ENCODE peak calls at places on chromosome 22, in ten cellular contexts. E is colonic mucosa; Y is psoas muscle; B is prostate gland; K is IMR-90; Z is left ventricle myocardium inferior; L is SJSA1; W is CD4-positive, CD25-positive, alpha-beta regulatory T cell; S is neural progenitor cell; P is naive thymus-derived CD4-positive, alpha-beta T cell. I is an unnamed sample.
A peak's percentile ranks its signal among the peaks of the same experiment; 100 is the strongest.

GRCh38 chr22:37229805-37230672 is 14.0 kb downstream of the RAC2 start:
- DNase-seq in E (peak; percentile 58), Y (no peak), B (no peak), K (peak; percentile 51), Z (peak; percentile 46), L (peak; percentile 84), W (peak; percentile 95), S (no peak), P (peak; percentile 86), I (no peak)

GRCh38 chr22:41885116-41885515 is 29.8 kb downstream of the SHISA8 start:
- DNase-seq in E (no peak), Y (no peak), B (no peak), K (no peak), Z (no peak), L (no peak), W (no peak), S (no peak), P (no peak), I (no peak)

GRCh38 chr22:38901111-38901641 is 29.2 kb upstream of the CBX6 start:
- DNase-seq in E (no peak), Y (no peak), B (no peak), K (no peak), Z (no peak), L (no peak), W (no peak), S (no peak), P (no peak), I (no peak)

GRCh38 chr22:47162865-47163264 is 400.4 kb downstream of the TBC1D22A start:
- DNase-seq in E (no peak), Y (no peak), B (no peak), K (no peak), Z (no peak), L (peak; percentile 30), W (no peak), S (no peak), P (no peak), I (no peak)

GRCh38 chr22:47159592-47159991 is 397.1 kb downstream of the TBC1D22A start:
- DNase-seq in E (no peak), Y (no peak), B (no peak), K (no peak), Z (no peak), L (no peak), W (no peak), S (no peak), P (no peak), I (no peak)

GRCh38 chr22:37431811-37432707 is 4.8 kb upstream of the ELFN2 start:
- DNase-seq in E (no peak), Y (no peak), B (no peak), K (peak; percentile 99), Z (no peak), L (peak; percentile 96), W (peak; percentile 56), S (no peak), P (peak; percentile 48), I (no peak)

GRCh38 chr22:42310301-42310981 is 40.0 kb upstream of the TCF20 start:
- DNase-seq in E (no peak), Y (no peak), B (no peak), K (no peak), Z (no peak), L (no peak), W (no peak), S (no peak), P (no peak), I (no peak)

GRCh38 chr22:41927813-41928212 is 1.2 kb upstream of the TNFRSF13C start:
- DNase-seq in E (no peak), Y (no peak), B (no peak), K (no peak), Z (no peak), L (no peak), W (no peak), S (no peak), P (no peak), I (no peak)

GRCh38 chr22:17791196-17791595 is 16.9 kb upstream of the BID start:
- DNase-seq in E (no peak), Y (no peak), B (no peak), K (no peak), Z (no peak), L (no peak), W (no peak), S (no peak), P (no peak), I (no peak)

GRCh38 chr22:43854151-43854785 is 8.0 kb downstream of the SULT4A1 start:
- DNase-seq in E (no peak), Y (no peak), B (no peak), K (no peak), Z (no peak), L (no peak), W (no peak), S (no peak), P (no peak), I (no peak)

GRCh38 chr22:38034278-38034882 is 22.8 kb upstream of the PICK1 start:
- DNase-seq in E (peak; percentile 58), Y (peak; percentile 63), B (peak; percentile 51), K (peak; percentile 91), Z (peak; percentile 70), L (peak; percentile 92), W (no peak), S (peak; percentile 79), P (no peak), I (peak; percentile 57)

GRCh38 chr22:50500452-50500851 is 7.0 kb downstream of the LMF2 start:
- DNase-seq in E (no peak), Y (no peak), B (no peak), K (no peak), Z (no peak), L (no peak), W (no peak), S (no peak), P (no peak), I (no peak)

GRCh38 chr22:44181033-44181911 is 547 bp downstream of the PARVG start:
- DNase-seq in E (peak; percentile 32), Y (no peak), B (no peak), K (no peak), Z (peak; percentile 47), L (peak; percentile 63), W (peak; percentile 78), S (no peak), P (peak; percentile 69), I (no peak)

GRCh38 chr22:17120281-17120680 is 879 bp downstream of the TMEM121B start:
- DNase-seq in E (no peak), Y (peak; percentile 68), B (peak; percentile 55), K (peak; percentile 30), Z (peak; percentile 55), L (no peak), W (no peak), S (peak; percentile 95), P (peak; percentile 74), I (no peak)

DNA sequence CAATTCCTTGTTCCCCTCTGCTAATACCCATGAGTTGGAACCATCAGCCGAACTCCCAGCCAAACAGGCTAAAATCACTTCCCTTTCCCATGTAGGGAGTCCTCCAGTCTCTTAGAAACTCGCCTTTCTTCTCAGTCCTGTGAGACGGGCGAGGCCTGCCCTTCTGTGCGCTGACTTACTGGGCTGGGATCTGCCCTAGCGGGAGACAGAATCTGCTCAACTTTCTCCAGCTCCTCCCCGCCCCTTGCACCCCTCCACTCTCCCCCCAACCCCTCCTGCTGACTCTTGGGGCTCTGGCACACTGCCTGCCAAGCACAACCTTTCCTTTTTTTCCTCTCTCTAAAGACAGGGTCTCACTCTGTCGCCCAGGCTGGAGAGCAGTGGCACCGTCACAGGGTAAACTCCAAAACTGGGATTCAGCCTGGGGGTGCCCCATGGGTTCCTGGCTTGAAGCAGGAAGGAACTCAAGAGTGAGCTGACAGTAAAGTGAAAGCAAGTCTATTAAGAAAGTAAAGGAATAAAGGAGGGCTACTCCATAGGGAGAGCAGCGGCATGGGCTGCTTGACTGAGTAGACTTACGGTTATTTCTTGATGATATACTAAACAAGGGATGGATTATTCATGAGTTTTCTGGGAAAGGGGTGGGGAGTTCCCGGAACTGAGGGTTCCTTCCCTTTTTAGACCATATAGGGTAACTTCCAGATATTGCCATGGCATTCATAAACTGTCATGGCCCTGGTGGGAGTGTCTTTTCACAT is 53.1 kb upstream of the EMID1 start:
- DNase-seq in E (peak; percentile 51), Y (no peak), B (no peak), K (no peak), Z (peak; percentile 39), L (no peak), W (no peak), S (peak; percentile 55), P (no peak), I (peak; percentile 18)
- H3K27ac ChIP-seq in E (peak overlapping the region; percentile 69), Y (no peak overlapping the region), B (peak overlapping the region; percentile 35), K (no peak overlapping the region), Z (peak overlapping the region; percentile 66), L (no peak overlapping the region), W (no peak overlapping the region), S (peak overlapping the region; percentile 6), P (no peak overlapping the region), I (peak overlapping the region; percentile 87)

DNA sequence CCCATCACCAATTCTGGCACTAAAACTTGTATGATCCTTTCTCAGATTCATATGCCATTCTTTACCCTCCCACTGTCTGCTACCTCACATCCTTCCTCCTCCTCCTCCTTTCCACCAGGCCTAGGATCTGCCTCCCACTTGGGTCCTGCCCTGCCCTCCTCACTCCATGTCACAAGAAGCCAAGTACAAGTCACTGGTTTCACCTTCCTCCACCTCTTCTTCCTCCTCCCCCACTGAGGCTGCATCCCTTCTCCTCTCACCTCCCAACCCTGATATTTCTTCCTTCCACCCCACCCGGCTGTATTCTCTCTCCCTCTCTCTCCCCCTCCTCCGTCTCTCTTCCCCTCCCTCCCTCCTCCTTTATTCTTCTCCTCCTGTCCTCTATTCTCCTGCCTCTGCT is 46.6 kb downstream of the LARGE1 start:
- DNase-seq in E (no peak), Y (no peak), B (no peak), K (no peak), Z (no peak), L (no peak), W (no peak), S (no peak), P (no peak), I (no peak)
- H3K27ac ChIP-seq in E (no peak overlapping the region), Y (peak overlapping the region; percentile 88), B (peak overlapping the region; percentile 54), K (no peak overlapping the region), Z (peak overlapping the region; percentile 89), L (peak overlapping the region; percentile 50), W (no peak overlapping the region), S (no peak overlapping the region), P (no peak overlapping the region), I (peak overlapping the region; percentile 69)

DNA sequence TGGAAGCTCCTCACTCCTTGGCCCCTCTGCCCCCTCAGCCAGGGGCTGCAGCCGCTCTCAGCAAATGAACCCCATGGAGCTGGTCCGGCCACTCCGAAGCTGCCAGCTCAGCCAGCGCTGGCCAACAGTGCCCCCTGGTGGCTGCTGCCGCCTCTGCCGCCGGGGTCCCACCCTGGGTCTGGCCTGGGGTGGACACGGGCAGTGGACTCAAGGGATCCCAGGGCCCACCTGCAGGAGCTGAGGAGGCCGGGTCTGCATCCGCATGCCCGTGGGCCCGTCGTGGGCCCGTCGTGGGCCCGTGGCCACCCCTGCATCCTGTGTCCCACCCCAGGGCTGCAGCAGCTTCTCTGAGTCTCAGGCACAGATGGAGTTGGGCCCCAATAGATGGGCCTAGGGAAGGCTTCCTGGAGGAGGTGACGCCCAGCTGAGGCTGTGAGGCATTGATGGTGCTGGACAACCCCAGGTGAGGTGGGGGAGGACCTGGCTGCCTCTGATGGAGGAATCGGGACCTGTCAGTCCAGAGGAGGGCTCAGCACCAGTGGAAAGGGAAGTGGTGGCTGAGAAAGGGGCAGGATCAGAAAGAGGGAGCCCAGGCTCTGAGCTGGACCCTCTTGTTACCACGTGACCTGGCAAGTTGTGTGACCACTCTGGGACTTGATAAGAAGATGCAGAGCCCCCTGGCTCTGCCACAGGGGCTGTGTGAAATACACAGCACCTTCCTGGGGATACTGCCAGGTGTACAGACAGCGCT is 522.3 kb downstream of the BRD1 start:
- DNase-seq in E (peak; percentile 60), Y (peak; percentile 41), B (peak; percentile 29), K (no peak), Z (peak; percentile 53), L (peak; percentile 48), W (peak; percentile 36), S (peak; percentile 89), P (peak; percentile 78), I (no peak)
- H3K27ac ChIP-seq in E (no peak overlapping the region), Y (no peak overlapping the region), B (no peak overlapping the region), K (no peak overlapping the region), Z (no peak overlapping the region), L (no peak overlapping the region), W (no peak overlapping the region), S (no peak overlapping the region), P (no peak overlapping the region), I (no peak overlapping the region)

GRCh38 chr22:31876156-31877035 is 67.9 kb upstream of the YWHAH start:
- DNase-seq in E (no peak), Y (no peak), B (no peak), K (no peak), Z (no peak), L (no peak), W (no peak), S (no peak), P (no peak), I (no peak)
- H3K27ac ChIP-seq in E (no peak overlapping the region), Y (no peak overlapping the region), B (no peak overlapping the region), K (no peak overlapping the region), Z (no peak overlapping the region), L (no peak overlapping the region), W (no peak overlapping the region), S (no peak overlapping the region), P (no peak overlapping the region), I (no peak overlapping the region)

I was measured in thoracic aorta.